ENCODE peak calls at places on chromosomes 1 and 21, in six cellular contexts. One of them, this sample, is unnamed.

GRCh38 chr1:156551866-156552265 is 20.5 kb downstream of the IQGAP3 start:
- DNase-seq in HS-27A: no peak
- DNase-seq in hippocampal formation: no peak
- DNase-seq in effector memory CD4-positive, alpha-beta T cell: no peak
- DNase-seq in cerebellar cortex: no peak
- DNase-seq in caudate nucleus: no peak
- DNase-seq in this sample: no peak

GRCh38 chr21:41687633-41688032 is 79.2 kb downstream of the RIPK4 start:
- DNase-seq in effector memory CD4-positive, alpha-beta T cell: no peak
- DNase-seq in hippocampal formation: no peak
- DNase-seq in caudate nucleus: no peak
- DNase-seq in HS-27A: no peak
- DNase-seq in cerebellar cortex: no peak
- DNase-seq in this sample: no peak

GRCh38 chr21:37945036-37945435 is 28.8 kb upstream of the KCNJ6 start:
- DNase-seq in caudate nucleus: no peak
- DNase-seq in cerebellar cortex: peak; percentile 61
- DNase-seq in effector memory CD4-positive, alpha-beta T cell: no peak
- DNase-seq in hippocampal formation: peak; percentile 30
- DNase-seq in HS-27A: no peak
- DNase-seq in this sample: no peak

GRCh38 chr1:2976180-2976562 is 45.1 kb upstream of the ACTRT2 start:
- DNase-seq in cerebellar cortex: no peak
- DNase-seq in caudate nucleus: no peak
- DNase-seq in effector memory CD4-positive, alpha-beta T cell: no peak
- DNase-seq in hippocampal formation: no peak
- DNase-seq in HS-27A: no peak
- DNase-seq in this sample: no peak

GRCh38 chr1:54273837-54274192 is 73.8 kb downstream of the MRPL37 start:
- DNase-seq in HS-27A: no peak
- DNase-seq in cerebellar cortex: peak; percentile 56
- DNase-seq in effector memory CD4-positive, alpha-beta T cell: no peak
- DNase-seq in caudate nucleus: no peak
- DNase-seq in hippocampal formation: no peak
- DNase-seq in this sample: no peak

GRCh38 chr1:93827633-93828436 is 51.2 kb downstream of the DNTTIP2 start:
- DNase-seq in cerebellar cortex: no peak
- DNase-seq in HS-27A: no peak
- DNase-seq in caudate nucleus: no peak
- DNase-seq in effector memory CD4-positive, alpha-beta T cell: no peak
- DNase-seq in hippocampal formation: no peak
- DNase-seq in this sample: no peak

GRCh38 chr1:230268371-230269170 is 157.6 kb downstream of the PGBD5 start:
- DNase-seq in effector memory CD4-positive, alpha-beta T cell: no peak
- DNase-seq in hippocampal formation: peak; percentile 59
- DNase-seq in cerebellar cortex: peak; percentile 54
- DNase-seq in HS-27A: peak; percentile 8
- DNase-seq in caudate nucleus: no peak
- DNase-seq in this sample: peak; percentile 66

GRCh38 chr1:231806623-231807470 is 180.3 kb downstream of the DISC1 start:
- DNase-seq in effector memory CD4-positive, alpha-beta T cell: no peak
- DNase-seq in caudate nucleus: no peak
- DNase-seq in HS-27A: no peak
- DNase-seq in cerebellar cortex: peak; percentile 61
- DNase-seq in hippocampal formation: no peak
- DNase-seq in this sample: peak; percentile 79

GRCh38 chr1:227043755-227044154 is 103.7 kb downstream of the COQ8A start:
- DNase-seq in hippocampal formation: no peak
- DNase-seq in HS-27A: no peak
- DNase-seq in caudate nucleus: no peak
- DNase-seq in cerebellar cortex: no peak
- DNase-seq in effector memory CD4-positive, alpha-beta T cell: no peak
- DNase-seq in this sample: no peak

GRCh38 chr1:88544166-88544565 is 139.9 kb upstream of the PKN2 start:
- DNase-seq in caudate nucleus: no peak
- DNase-seq in hippocampal formation: no peak
- DNase-seq in HS-27A: no peak
- DNase-seq in cerebellar cortex: no peak
- DNase-seq in effector memory CD4-positive, alpha-beta T cell: no peak
- DNase-seq in this sample: no peak

GRCh38 chr1:207519505-207520399 is 23.8 kb downstream of the CR1 start:
- DNase-seq in HS-27A: no peak
- DNase-seq in effector memory CD4-positive, alpha-beta T cell: no peak
- DNase-seq in caudate nucleus: no peak
- DNase-seq in cerebellar cortex: no peak
- DNase-seq in hippocampal formation: no peak
- DNase-seq in this sample: peak; percentile 4

GRCh38 chr1:171506525-171507304 is 21.4 kb downstream of the PRRC2C start:
- DNase-seq in HS-27A: no peak
- DNase-seq in hippocampal formation: no peak
- DNase-seq in cerebellar cortex: no peak
- DNase-seq in effector memory CD4-positive, alpha-beta T cell: no peak
- DNase-seq in caudate nucleus: no peak
- DNase-seq in this sample: no peak

GRCh38 chr1:3393024-3393986 is 61.2 kb upstream of the ARHGEF16 start:
- DNase-seq in caudate nucleus: no peak
- DNase-seq in cerebellar cortex: no peak
- DNase-seq in hippocampal formation: no peak
- DNase-seq in HS-27A: no peak
- DNase-seq in effector memory CD4-positive, alpha-beta T cell: no peak
- DNase-seq in this sample: no peak

GRCh38 chr1:99363531-99363930 is 99.2 kb downstream of the PLPPR4 start:
- DNase-seq in cerebellar cortex: no peak
- DNase-seq in effector memory CD4-positive, alpha-beta T cell: no peak
- DNase-seq in HS-27A: no peak
- DNase-seq in caudate nucleus: no peak
- DNase-seq in hippocampal formation: no peak
- DNase-seq in this sample: no peak

GRCh38 chr1:223355699-223356098 is 8.3 kb downstream of the SUSD4 start:
- DNase-seq in HS-27A: no peak
- DNase-seq in cerebellar cortex: no peak
- DNase-seq in effector memory CD4-positive, alpha-beta T cell: no peak
- DNase-seq in hippocampal formation: no peak
- DNase-seq in caudate nucleus: no peak
- DNase-seq in this sample: no peak

GRCh38 chr1:170377440-170377839 is 154.5 kb upstream of the GORAB start:
- DNase-seq in HS-27A: no peak
- DNase-seq in caudate nucleus: no peak
- DNase-seq in effector memory CD4-positive, alpha-beta T cell: no peak
- DNase-seq in hippocampal formation: no peak
- DNase-seq in cerebellar cortex: no peak
- DNase-seq in this sample: no peak

GRCh38 chr1:202200112-202200548 is 6.5 kb downstream of the LGR6 start:
- DNase-seq in cerebellar cortex: no peak
- DNase-seq in hippocampal formation: no peak
- DNase-seq in caudate nucleus: no peak
- DNase-seq in HS-27A: no peak
- DNase-seq in effector memory CD4-positive, alpha-beta T cell: no peak
- DNase-seq in this sample: no peak